ENCODE peak calls at places on chromosome 2, in ten cellular contexts. Z is HT1080; K is T-helper 2 cell; H is amniotic epithelial cell; A is stimulated activated CD4-positive, alpha-beta T cell treated with anti-CD3 and anti-CD28 coated beads, Interleukin-15, amount 100 ng/mL, for 48 hours; J is thyroid gland; U is right lobe of liver; E is activated effector memory CD4-positive, alpha-beta T cell treated with anti-CD3 and anti-CD28 coated beads, Interleukin-2, amount 50 U/mL, for 16 hours; Y is GM20000; G is adrenal gland. O is an unnamed sample.

GRCh38 chr2:185188656-185189055 is 549.9 kb upstream of the FSIP2 start:
- DNase-seq in J (no peak), Y (no peak), K (no peak), U (no peak), H (no peak), A (no peak), G (no peak), E (no peak), Z (no peak), O (peak)

GRCh38 chr2:205409403-205409802 is 272.9 kb upstream of the NRP2 start:
- DNase-seq in Z (no peak), Y (no peak), J (no peak), K (no peak), A (no peak), G (no peak), U (no peak), E (no peak), H (no peak), O (no peak)

GRCh38 chr2:38178142-38178541 is 102.2 kb upstream of the CYP1B1 start:
- DNase-seq in J (peak), A (no peak), H (peak), Z (no peak), E (no peak), G (peak), K (no peak), U (peak), Y (no peak), O (no peak)

GRCh38 chr2:62333961-62334360 is 138.0 kb downstream of the B3GNT2 start:
- DNase-seq in E (no peak), H (no peak), J (no peak), K (no peak), Z (no peak), A (no peak), G (no peak), Y (no peak), U (no peak), O (no peak)

GRCh38 chr2:6186332-6187100 is 494.3 kb downstream of the SOX11 start:
- DNase-seq in E (no peak), A (no peak), U (no peak), H (peak), J (peak), Z (peak), G (peak), Y (no peak), K (no peak), O (peak)

GRCh38 chr2:64259301-64259700 is 115.1 kb upstream of the PELI1 start:
- DNase-seq in A (no peak), H (no peak), Z (no peak), Y (no peak), K (no peak), J (no peak), G (peak), U (no peak), E (no peak), O (no peak)

GRCh38 chr2:219947575-219947974 is 320.1 kb downstream of the SLC4A3 start:
- DNase-seq in A (no peak), K (no peak), G (no peak), J (no peak), Z (peak), H (no peak), U (no peak), E (no peak), Y (no peak), O (no peak)

GRCh38 chr2:7841751-7842150 is 840.1 kb upstream of the ID2 start:
- DNase-seq in A (no peak), Z (no peak), J (no peak), H (no peak), G (no peak), Y (no peak), E (no peak), K (no peak), U (no peak), O (no peak)

GRCh38 chr2:18721038-18721922 is 131.9 kb upstream of the NT5C1B start:
- DNase-seq in G (no peak), H (no peak), U (no peak), J (no peak), Z (no peak), K (no peak), A (no peak), Y (no peak), E (no peak), O (no peak)

GRCh38 chr2:177056540-177056939 is 156.1 kb upstream of the HNRNPA3 start:
- DNase-seq in K (no peak), E (no peak), G (no peak), A (no peak), H (no peak), Y (no peak), Z (no peak), J (no peak), U (no peak), O (no peak)

GRCh38 chr2:110104025-110104771 is 11.4 kb downstream of the MALL start:
- DNase-seq in H (peak), U (no peak), Z (no peak), Y (no peak), A (no peak), K (no peak), G (no peak), E (no peak), J (peak), O (peak)

GRCh38 chr2:7025098-7025497 is 107.9 kb downstream of the RNF144A start:
- DNase-seq in U (no peak), G (no peak), E (no peak), J (no peak), Y (no peak), Z (no peak), A (no peak), H (no peak), K (no peak), O (no peak)

GRCh38 chr2:65053199-65053598 is 3.0 kb upstream of the CEP68 start:
- DNase-seq in G (no peak), A (no peak), H (no peak), Y (peak), Z (no peak), K (peak), J (no peak), U (no peak), E (peak), O (no peak)

GRCh38 chr2:46229134-46230063 is 67.8 kb upstream of the EPAS1 start:
- DNase-seq in Z (peak), Y (peak), H (no peak), K (peak), J (no peak), G (no peak), E (peak), U (no peak), A (no peak), O (peak)

GRCh38 chr2:55161295-55162210 is 70.5 kb downstream of the CLHC1 start:
- DNase-seq in G (peak), E (no peak), Y (no peak), H (no peak), U (no peak), J (no peak), A (no peak), Z (no peak), K (no peak), O (no peak)

GRCh38 chr2:109067829-109068152 is 61.2 kb upstream of the SH3RF3 start:
- DNase-seq in H (no peak), J (no peak), G (no peak), Y (no peak), Z (no peak), U (no peak), E (no peak), K (no peak), A (no peak), O (no peak)

GRCh38 chr2:120476141-120476540 is 130.2 kb downstream of the INHBB start:
- DNase-seq in Y (no peak), G (no peak), U (no peak), K (no peak), A (no peak), H (no peak), E (peak), J (peak), Z (no peak), O (no peak)

GRCh38 chr2:68762665-68763064 is 28.1 kb downstream of the ARHGAP25 start:
- DNase-seq in H (peak), K (peak), U (no peak), J (no peak), A (no peak), E (no peak), Z (no peak), G (no peak), Y (peak), O (peak)

GRCh38 chr2:142825861-142826260 is 51.6 kb upstream of the KYNU start:
- DNase-seq in G (no peak), K (no peak), J (no peak), U (no peak), Y (no peak), Z (no peak), E (no peak), A (no peak), H (no peak), O (no peak)

GRCh38 chr2:122029945-122030344 is 274.5 kb downstream of the TSN start:
- DNase-seq in Y (no peak), Z (no peak), G (no peak), K (no peak), H (no peak), J (no peak), U (no peak), A (no peak), E (no peak), O (peak)

GRCh38 chr2:198657520-198658121 is 800.1 kb downstream of the SATB2 start:
- DNase-seq in A (no peak), E (no peak), Y (no peak), J (no peak), G (no peak), H (no peak), Z (peak), U (no peak), K (no peak), O (peak)

GRCh38 chr2:187642498-187642897 is 88.3 kb upstream of the TFPI start:
- DNase-seq in A (no peak), Z (no peak), E (no peak), U (no peak), J (no peak), G (no peak), H (no peak), Y (no peak), K (no peak), O (no peak)

GRCh38 chr2:7071137-7071536 is 153.9 kb downstream of the RNF144A start:
- DNase-seq in K (no peak), Z (no peak), E (no peak), G (no peak), Y (no peak), J (no peak), U (no peak), A (no peak), H (no peak), O (no peak)

GRCh38 chr2:143577489-143577888 is 448.3 kb downstream of the ARHGAP15 start:
- DNase-seq in A (no peak), E (no peak), U (no peak), J (no peak), G (no peak), Z (no peak), K (no peak), H (no peak), Y (no peak), O (peak)

O was measured in kidney tubule cell.